ENCODE peak calls at places on chromosomes 1 and 21, in six cellular contexts. J is caudate nucleus, L is endodermal cell, I is NCI-H2171 treated with DMSO at 0.1 percent for 48 hours, R is Right ventricle myocardium superior, P is kidney tubule cell. W is an unnamed sample.

GRCh38 chr1:16005597-16005996 is 1.6 kb downstream of the SRARP start:
- DNase-seq in J (no peak), L (peak; percentile 24), I (no peak), R (no peak), P (no peak), W (no peak)

GRCh38 chr1:9279172-9279840 is 13.4 kb upstream of the SPSB1 start:
- DNase-seq in J (no peak), L (no peak), I (no peak), R (peak; percentile 35), P (no peak), W (no peak)

GRCh38 chr21:33552093-33552998 is 9.5 kb downstream of the SON start:
- DNase-seq in J (no peak), L (no peak), I (no peak), R (no peak), P (no peak), W (no peak)

GRCh38 chr1:158058339-158059025 is 65.0 kb downstream of the KIRREL1 start:
- DNase-seq in J (no peak), L (no peak), I (no peak), R (no peak), P (no peak), W (no peak)

GRCh38 chr1:156834322-156834721 is 17.7 kb upstream of the SH2D2A start:
- DNase-seq in J (no peak), L (no peak), I (no peak), R (no peak), P (no peak), W (no peak)

GRCh38 chr1:6499318-6499717 is 7.9 kb upstream of the PLEKHG5 start:
- DNase-seq in J (no peak), L (peak; percentile 44), I (no peak), R (no peak), P (no peak), W (no peak)

GRCh38 chr1:220511785-220512184 is 16.2 kb upstream of the MARK1 start:
- DNase-seq in J (no peak), L (peak; percentile 83), I (no peak), R (no peak), P (peak; percentile 29), W (peak; percentile 35)

GRCh38 chr1:41479808-41480160 is 4.7 kb downstream of the EDN2 start:
- DNase-seq in J (no peak), L (no peak), I (no peak), R (no peak), P (no peak), W (no peak)

GRCh38 chr1:198040880-198041279 is 115.9 kb upstream of the NEK7 start:
- DNase-seq in J (no peak), L (peak; percentile 53), I (no peak), R (no peak), P (no peak), W (no peak)

GRCh38 chr1:42146916-42147320 is 6.3 kb upstream of the GUCA2B start:
- DNase-seq in J (no peak), L (peak; percentile 97), I (peak; percentile 69), R (peak; percentile 74), P (peak; percentile 79), W (peak; percentile 92)

GRCh38 chr1:41368801-41369200 is 7.6 kb downstream of the FOXO6 start:
- DNase-seq in J (no peak), L (no peak), I (peak; percentile 72), R (no peak), P (no peak), W (peak; percentile 42)

GRCh38 chr1:186634511-186634910 is 45.7 kb downstream of the PTGS2 start:
- DNase-seq in J (no peak), L (no peak), I (peak; percentile 23), R (no peak), P (no peak), W (no peak)

GRCh38 chr1:33029921-33030320 is 6.8 kb downstream of the AK2 start:
- DNase-seq in J (no peak), L (no peak), I (no peak), R (no peak), P (no peak), W (no peak)

GRCh38 chr1:150302338-150302737 is 8.7 kb downstream of the MRPS21 start:
- DNase-seq in J (peak; percentile 35), L (no peak), I (peak; percentile 7), R (no peak), P (no peak), W (peak; percentile 37)

GRCh38 chr1:155833665-155834295 is 23.2 kb downstream of the GON4L start:
- DNase-seq in J (no peak), L (no peak), I (no peak), R (no peak), P (no peak), W (no peak)

W was measured in H7.